ENCODE peak calls at places on chromosomes 3 and 15, in four cellular contexts. F, D, O and A are unnamed samples.
A peak's percentile ranks its signal among the peaks of the same experiment; 100 is the strongest.

GRCh38 chr3:71629289-71630252 is 46.0 kb upstream of the FOXP1 start:
- DNase-seq in F (peak; percentile 34), D (no peak), O (no peak), A (peak; percentile 64)

GRCh38 chr15:24075420-24076089 is 388.4 kb upstream of the NDN start:
- DNase-seq in F (no peak), D (no peak), O (no peak), A (no peak)

GRCh38 chr3:143421556-143421955 is 302.0 kb downstream of the CHST2 start:
- DNase-seq in F (no peak), D (no peak), O (no peak), A (no peak)

GRCh38 chr3:171056528-171056927 is 30.0 kb upstream of the SLC2A2 start:
- DNase-seq in F (no peak), D (no peak), O (no peak), A (peak; percentile 81)

GRCh38 chr15:61974759-61975158 is 85.5 kb downstream of the VPS13C start:
- DNase-seq in F (no peak), D (no peak), O (no peak), A (peak; percentile 50)

GRCh38 chr3:196726788-196727675 is 12.6 kb upstream of the PAK2 start:
- DNase-seq in F (no peak), D (no peak), O (no peak), A (peak; percentile 46)

GRCh38 chr3:38003371-38003816 is 12.8 kb downstream of the VILL start:
- DNase-seq in F (peak; percentile 71), D (peak; percentile 83), O (peak; percentile 96), A (peak; percentile 33)

GRCh38 chr3:189975376-189975990 is 145.2 kb downstream of the P3H2 start:
- DNase-seq in F (no peak), D (no peak), O (no peak), A (peak; percentile 31)

GRCh38 chr3:12870942-12871341 is 29.6 kb upstream of the RPL32 start:
- DNase-seq in F (no peak), D (no peak), O (no peak), A (peak; percentile 33)

GRCh38 chr3:145197051-145197562 is 963.9 kb downstream of the PLOD2 start:
- DNase-seq in F (no peak), D (no peak), O (no peak), A (no peak)

GRCh38 chr15:100720406-100720967 is 118.1 kb downstream of the ASB7 start:
- DNase-seq in F (no peak), D (peak; percentile 15), O (peak; percentile 27), A (no peak)

GRCh38 chr3:120487079-120487693 is 36.4 kb upstream of the FSTL1 start:
- DNase-seq in F (no peak), D (no peak), O (no peak), A (peak; percentile 85)

GRCh38 chr3:48594431-48595049 is 589 bp downstream of the COL7A1 start:
- DNase-seq in F (peak; percentile 26), D (peak; percentile 58), O (peak; percentile 69), A (peak; percentile 19)

GRCh38 chr3:48595526-48596121 is 495 bp upstream of the COL7A1 start:
- DNase-seq in F (peak; percentile 86), D (peak; percentile 71), O (peak; percentile 59), A (peak; percentile 86)

GRCh38 chr3:48596157-48596556 is 1.0 kb upstream of the COL7A1 start:
- DNase-seq in F (no peak), D (no peak), O (no peak), A (no peak)

GRCh38 chr3:48596676-48597407 is 1.7 kb upstream of the COL7A1 start:
- DNase-seq in F (no peak), D (no peak), O (no peak), A (no peak)

GRCh38 chr3:48595075-48595525 is at the start of gene COL7A1:
- DNase-seq in F (no peak), D (peak; percentile 53), O (peak; percentile 75), A (no peak)
- H4K5ac ChIP-seq in F (no peak within 1 kb of the TSS), D (no peak within 1 kb of the TSS), O (no peak within 1 kb of the TSS), A (peak within 1 kb of the TSS; percentile 81)

DNA sequence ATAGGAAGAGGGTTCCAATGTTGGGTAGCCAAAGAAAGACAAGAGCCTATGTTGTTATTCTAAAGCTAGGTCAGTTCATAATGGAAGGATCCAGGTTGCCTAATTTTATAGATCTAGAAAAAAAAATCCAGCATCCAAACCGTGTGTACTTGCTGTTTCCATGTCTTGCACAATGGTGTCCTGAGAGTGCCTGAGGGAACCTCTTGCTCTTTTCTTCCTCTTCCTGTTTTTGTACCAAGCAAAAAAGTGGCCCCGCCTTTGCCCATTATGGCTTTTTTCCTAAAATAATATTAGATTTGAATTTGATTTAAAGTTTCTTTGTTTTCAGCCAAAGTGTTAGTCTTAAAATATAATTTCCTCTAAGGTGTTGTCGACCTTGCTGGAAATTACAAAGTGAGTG is 224.4 kb downstream of the RYR3 start:
- DNase-seq in F (no peak), D (no peak), O (no peak), A (no peak)
- H4K5ac ChIP-seq in F (no peak overlapping the region), D (no peak overlapping the region), O (no peak overlapping the region), A (no peak overlapping the region)

DNA sequence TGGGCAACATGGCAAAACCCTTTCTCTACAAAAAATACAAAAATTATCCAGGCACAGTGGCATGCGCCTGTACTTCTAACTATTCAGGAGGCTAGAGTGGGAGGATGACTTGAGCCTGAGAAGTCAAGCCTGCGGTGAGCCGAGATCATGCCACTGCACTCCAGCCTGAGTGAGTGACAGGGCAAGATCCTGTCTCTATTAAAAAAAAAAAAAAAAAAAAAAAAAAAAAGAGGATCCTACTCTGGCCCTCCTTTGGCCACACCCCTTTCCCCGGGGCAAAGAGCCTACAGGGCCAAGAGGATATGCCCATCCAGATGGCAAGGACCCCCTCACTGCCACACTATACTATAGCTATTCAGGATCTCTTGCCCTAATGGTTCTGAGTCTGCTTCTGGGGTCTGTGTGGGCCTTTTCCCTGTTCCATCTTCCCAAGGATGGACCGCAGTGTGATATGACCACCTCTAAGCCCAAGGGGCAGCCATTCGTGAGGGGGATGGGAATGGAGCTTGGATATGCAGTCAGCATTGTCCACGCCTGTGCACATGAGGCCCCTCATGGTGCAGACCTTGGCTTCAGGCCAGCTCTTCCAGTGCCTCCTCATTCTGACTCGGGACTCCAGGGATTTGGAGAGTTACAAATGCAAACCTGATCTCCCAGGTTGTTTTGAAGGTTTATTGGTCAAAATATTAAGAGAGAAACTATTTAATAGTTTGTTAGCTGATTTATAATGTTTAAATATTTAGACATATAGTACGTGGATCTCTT is 7.3 kb downstream of the TYRO3 start:
- DNase-seq in F (no peak), D (no peak), O (no peak), A (no peak)
- H4K5ac ChIP-seq in F (no peak overlapping the region), D (no peak overlapping the region), O (no peak overlapping the region), A (no peak overlapping the region)

GRCh38 chr3:194277547-194278091 is 73.5 kb downstream of the CPN2 start:
- DNase-seq in F (no peak), D (peak; percentile 32), O (no peak), A (peak; percentile 33)

GRCh38 chr3:194279106-194279505 is 72.0 kb downstream of the CPN2 start:
- DNase-seq in F (no peak), D (peak; percentile 12), O (no peak), A (no peak)

GRCh38 chr3:194279701-194280360 is 71.3 kb downstream of the CPN2 start:
- DNase-seq in F (no peak), D (peak; percentile 15), O (no peak), A (no peak)

GRCh38 chr3:194276768-194277546 is 74.2 kb downstream of the CPN2 start:
- DNase-seq in F (no peak), D (peak; percentile 48), O (no peak), A (peak; percentile 52)

DNA sequence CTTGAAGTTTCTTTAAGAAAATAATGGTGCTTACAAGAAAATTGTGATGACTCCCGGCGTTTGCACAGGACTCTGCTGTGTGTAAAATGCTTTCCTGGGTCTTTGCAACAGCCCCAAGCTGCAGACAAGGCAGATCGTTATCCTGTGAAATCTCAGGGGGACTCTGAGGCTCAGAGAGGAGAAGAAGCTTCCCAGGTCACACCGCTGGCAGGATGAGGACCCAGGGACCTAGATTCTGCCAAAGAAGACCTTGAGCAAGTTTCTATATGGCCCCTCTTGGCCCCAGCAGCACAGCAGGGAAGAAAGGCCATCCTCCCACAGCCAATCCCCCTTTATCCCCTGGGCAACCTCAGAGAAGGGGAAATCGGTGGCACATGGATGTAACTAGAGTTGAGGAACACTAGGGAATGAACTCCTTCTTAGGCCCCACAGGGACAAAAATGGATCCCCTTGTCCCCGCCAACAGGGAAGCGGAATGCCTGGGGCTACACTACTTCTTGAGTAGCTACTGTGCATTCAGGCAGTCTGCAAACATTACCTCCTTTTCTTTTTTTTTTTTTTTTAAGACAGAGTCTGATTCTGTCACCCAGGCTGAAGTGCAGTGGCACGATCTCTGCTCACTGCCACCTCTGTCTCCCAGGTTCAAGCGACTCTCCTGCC is 72.8 kb downstream of the CPN2 start:
- DNase-seq in F (no peak), D (peak; percentile 11), O (no peak), A (no peak)
- H4K5ac ChIP-seq in F (no peak overlapping the region), D (no peak overlapping the region), O (no peak overlapping the region), A (no peak overlapping the region)

DNA sequence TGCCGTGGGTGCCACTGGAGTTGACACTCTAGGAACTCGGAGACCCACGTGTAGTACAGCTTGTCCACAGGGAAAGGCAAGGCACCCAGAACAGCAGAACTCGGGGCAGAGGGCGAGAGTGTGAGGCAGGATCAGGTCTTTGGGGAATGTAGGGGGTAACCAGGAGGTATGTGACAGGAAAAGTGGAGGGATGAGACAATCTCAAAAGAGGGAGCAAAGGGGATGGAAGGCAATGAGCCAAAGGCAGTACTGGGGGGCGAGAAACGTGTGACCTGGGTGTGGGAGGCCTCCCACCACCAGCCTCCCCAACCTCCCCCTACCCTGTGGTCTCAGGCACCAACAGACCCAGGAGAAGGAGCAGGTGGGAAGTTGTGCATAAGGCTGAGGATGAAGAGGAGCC is 48.9 kb downstream of the UMPS start:
- DNase-seq in F (no peak), D (no peak), O (no peak), A (no peak)
- H4K5ac ChIP-seq in F (no peak overlapping the region), D (no peak overlapping the region), O (no peak overlapping the region), A (no peak overlapping the region)

GRCh38 chr3:39107056-39107873 is at the start of the genes GORASP1 and TTC21A:
- DNase-seq in F (peak; percentile 95), D (peak; percentile 85), O (peak; percentile 86), A (peak; percentile 85)

GRCh38 chr3:39107874-39108308 is 411 bp downstream of the TTC21A start:
- DNase-seq in F (no peak), D (no peak), O (no peak), A (peak; percentile 23)

GRCh38 chr3:39110041-39110639 is 2.7 kb downstream of the TTC21A start:
- DNase-seq in F (peak; percentile 66), D (peak; percentile 36), O (no peak), A (no peak)

GRCh38 chr3:39109086-39109485 is 1.6 kb downstream of the TTC21A start:
- DNase-seq in F (no peak), D (peak; percentile 7), O (no peak), A (no peak)

GRCh38 chr3:39108309-39108708 is 829 bp downstream of the TTC21A start:
- DNase-seq in F (no peak), D (peak; percentile 5), O (no peak), A (no peak)
- H4K5ac ChIP-seq in F (no peak overlapping the region), D (no peak overlapping the region), O (no peak overlapping the region), A (no peak overlapping the region)

GRCh38 chr3:109117939-109118338 is at the start of gene MORC1:
- DNase-seq in F (no peak), D (peak; percentile 38), O (no peak), A (no peak)
- H4K5ac ChIP-seq in F (no peak within 1 kb of the TSS), D (no peak within 1 kb of the TSS), O (no peak within 1 kb of the TSS), A (no peak within 1 kb of the TSS)

DNA sequence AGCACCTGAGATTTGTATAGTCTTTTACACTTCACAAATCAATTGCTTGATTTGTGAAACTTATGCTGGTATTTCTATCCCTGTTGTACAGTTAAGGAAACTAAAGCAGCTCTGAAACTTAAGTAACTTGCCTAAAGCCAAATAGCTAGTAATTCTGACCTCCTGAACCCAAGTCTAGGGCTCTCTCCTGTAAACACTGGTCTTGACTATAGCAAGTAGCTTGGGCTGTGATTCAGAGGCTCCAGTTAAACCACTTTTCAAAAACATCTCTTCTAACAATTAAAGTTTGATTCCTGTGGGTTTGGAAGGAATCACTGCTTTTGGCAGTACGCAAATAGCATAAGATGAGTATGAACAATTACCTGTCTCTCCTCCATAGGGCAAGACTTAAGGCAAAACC is 18.5 kb upstream of the CMTM8 start:
- DNase-seq in F (no peak), D (no peak), O (no peak), A (no peak)
- H4K5ac ChIP-seq in F (no peak overlapping the region), D (no peak overlapping the region), O (no peak overlapping the region), A (no peak overlapping the region)